ENCODE peak calls at places on chromosome 17, in ten cellular contexts. R, W, N, Q, G, X, K, T, J and O are unnamed samples.
A peak's percentile ranks its signal among the peaks of the same experiment; 100 is the strongest.

GRCh38 chr17:48555183-48555615 is 10.3 kb upstream of the HOXB2 start:
- DNase-seq in W (no peak), R (peak; percentile 90), N (no peak), T (no peak), K (no peak), G (no peak), X (no peak), J (no peak), Q (peak; percentile 87), O (no peak)

GRCh38 chr17:47949951-47950350 is 7.7 kb downstream of the PRR15L start:
- DNase-seq in G (no peak), X (no peak), T (no peak), R (no peak), J (no peak), W (no peak), K (no peak), N (no peak), Q (no peak), O (peak; percentile 17)

GRCh38 chr17:33012522-33013033 is 20.9 kb downstream of the SPACA3 start:
- DNase-seq in J (no peak), X (no peak), R (peak; percentile 73), N (no peak), T (peak; percentile 73), G (no peak), K (no peak), W (no peak), Q (peak; percentile 27), O (no peak)

GRCh38 chr17:7007143-7007542 is 5.3 kb upstream of the RNASEK start:
- DNase-seq in W (no peak), K (no peak), J (no peak), T (no peak), R (no peak), X (no peak), Q (no peak), N (no peak), G (no peak), O (no peak)

GRCh38 chr17:45942284-45942683 is 47.9 kb downstream of the MAPT start:
- DNase-seq in G (no peak), Q (no peak), T (peak; percentile 94), K (no peak), X (peak; percentile 81), R (no peak), N (no peak), W (peak; percentile 95), J (no peak), O (no peak)

GRCh38 chr17:74379495-74380085 is 12.3 kb downstream of the GPR142 start:
- DNase-seq in W (peak; percentile 72), J (no peak), T (peak; percentile 98), K (peak; percentile 80), X (peak; percentile 96), Q (peak; percentile 80), G (peak; percentile 94), N (peak; percentile 78), R (peak; percentile 47), O (peak; percentile 88)

GRCh38 chr17:29138991-29139682 is 41.1 kb downstream of the MYO18A start:
- DNase-seq in J (no peak), X (peak; percentile 68), K (no peak), G (no peak), W (peak; percentile 12), R (no peak), N (peak; percentile 51), T (no peak), Q (no peak), O (peak; percentile 75)

GRCh38 chr17:58165981-58166380 is 801 bp upstream of the OR4D2 start:
- DNase-seq in R (no peak), T (no peak), W (no peak), X (no peak), G (no peak), N (no peak), J (no peak), K (no peak), Q (no peak), O (no peak)

GRCh38 chr17:62892069-62892675 is 73.9 kb upstream of the TANC2 start:
- DNase-seq in X (no peak), Q (no peak), T (no peak), K (no peak), R (no peak), N (no peak), J (no peak), W (no peak), G (no peak), O (no peak)

GRCh38 chr17:82031885-82032627 is 578 bp downstream of the RAC3 start:
- DNase-seq in X (no peak), T (no peak), J (no peak), N (peak; percentile 33), R (no peak), W (no peak), G (peak; percentile 36), K (no peak), Q (no peak), O (peak; percentile 31)